ENCODE peak calls at places on chromosomes 1 and 21, in four cellular contexts. Q is right lobe of liver, B is GM23338, Z is aorta. R is an unnamed sample.

GRCh38 chr1:19666139-19666465 is 1.4 kb downstream of the HTR6 start:
- ATAC-seq in B (no peak), Q (no peak), Z (peak; percentile 15), R (no peak)

GRCh38 chr1:85581138-85581801 is 709 bp downstream of the CCN1 start:
- ATAC-seq in Z (peak; percentile 73), B (peak; percentile 35), Q (peak; percentile 62), R (peak; percentile 28)

GRCh38 chr1:154497026-154497806 is 4.8 kb upstream of the TDRD10 start:
- ATAC-seq in B (no peak), Q (peak; percentile 93), Z (no peak), R (no peak)

GRCh38 chr1:235724716-235725115 is 75.1 kb upstream of the GNG4 start:
- ATAC-seq in B (no peak), Q (no peak), Z (no peak), R (no peak)

GRCh38 chr1:155320661-155321576 is at the start of gene RUSC1:
- ATAC-seq in Q (no peak), Z (peak; percentile 71), B (peak; percentile 14), R (peak; percentile 28)

GRCh38 chr21:31618696-31619430 is 40.6 kb upstream of the SOD1 start:
- ATAC-seq in Z (no peak), Q (no peak), B (no peak), R (no peak)

GRCh38 chr1:116984406-116985160 is 17.0 kb upstream of the CD101 start:
- ATAC-seq in Z (no peak), Q (no peak), B (no peak), R (peak; percentile 70)

GRCh38 chr1:174990382-174990999 is 9.3 kb upstream of the CACYBP start:
- ATAC-seq in Z (peak; percentile 89), B (no peak), Q (peak; percentile 97), R (peak; percentile 83)

GRCh38 chr1:50348449-50349241 is 74.6 kb downstream of the DMRTA2 start:
- ATAC-seq in B (peak; percentile 88), Z (peak; percentile 77), Q (peak; percentile 97), R (peak; percentile 57)

DNA sequence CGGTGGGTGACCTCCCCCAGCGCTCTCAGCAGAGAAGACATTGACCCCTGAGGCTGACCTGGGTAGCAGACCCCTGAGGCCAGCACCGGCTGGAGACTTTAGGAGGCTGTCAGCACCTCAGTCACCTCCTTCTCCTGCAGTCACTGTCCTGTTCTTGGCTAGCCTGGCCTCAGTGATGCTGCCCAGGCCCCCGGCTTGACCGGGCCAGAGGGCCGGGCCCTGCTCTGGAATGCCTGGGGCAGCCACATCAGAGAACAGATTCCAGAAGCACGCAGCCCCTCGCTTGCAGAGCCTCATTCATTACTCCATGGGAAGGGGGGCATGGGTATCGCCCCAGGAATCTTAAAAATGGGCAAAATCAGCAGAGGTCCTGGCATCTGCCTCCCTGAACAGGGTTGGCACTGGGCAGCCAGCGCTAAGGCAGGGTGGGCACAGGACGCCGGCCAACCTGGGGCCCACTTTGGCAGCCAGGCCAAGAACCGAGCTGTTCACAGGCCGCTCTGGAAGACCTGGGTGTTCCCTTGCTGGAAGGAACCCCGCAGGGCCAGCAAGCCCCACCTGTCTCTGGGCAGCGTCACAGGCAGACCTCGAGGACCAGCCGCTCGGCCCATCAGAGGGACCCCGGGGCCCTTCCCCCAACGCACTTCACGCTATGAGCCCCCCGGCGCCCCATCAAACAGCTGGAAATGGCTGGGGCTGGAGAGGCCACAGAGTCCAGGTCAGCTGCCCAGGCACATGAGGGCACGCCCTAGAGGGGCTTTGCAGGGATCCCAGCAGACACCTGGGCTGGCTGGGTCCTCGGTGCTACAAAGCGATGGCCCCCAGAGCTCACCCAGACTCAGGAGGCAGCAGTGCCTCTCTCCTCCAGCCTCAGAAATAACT is 45.1 kb downstream of the MEGF6 start:
- ATAC-seq in Z (no peak), Q (no peak), B (no peak), R (no peak)
- H3K27me3 ChIP-seq in Z (no peaks in the 10 kb centered on the region), Q (no peaks in the 10 kb centered on the region), B (no peaks in the 10 kb centered on the region), R (peaks cover 16% of the 10 kb centered on the region)

DNA sequence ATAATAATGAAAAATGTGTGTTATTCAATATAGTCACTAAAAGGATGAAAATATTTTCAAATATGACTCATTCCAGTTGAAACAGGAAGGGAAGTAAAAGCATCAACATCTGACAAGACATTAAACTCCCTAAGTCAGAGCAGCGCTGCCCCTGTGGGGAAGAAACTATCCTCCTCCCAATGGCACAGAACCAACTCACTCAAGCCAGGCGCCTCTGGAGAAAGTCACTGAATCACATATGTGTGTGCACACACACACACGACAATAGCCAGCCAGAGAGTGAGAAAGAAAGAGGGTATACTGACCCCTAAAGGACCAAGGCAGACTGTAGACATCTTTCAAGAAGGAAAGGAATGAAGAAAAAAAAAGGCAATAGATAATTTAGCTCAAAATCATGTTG is 126.9 kb downstream of the SETD4 start:
- ATAC-seq in Z (peak; percentile 68), Q (peak; percentile 72), B (peak; percentile 75), R (peak; percentile 83)
- H3K27me3 ChIP-seq in Z (no peaks in the 10 kb centered on the region), Q (no peaks in the 10 kb centered on the region), B (no peaks in the 10 kb centered on the region), R (no peaks in the 10 kb centered on the region)

DNA sequence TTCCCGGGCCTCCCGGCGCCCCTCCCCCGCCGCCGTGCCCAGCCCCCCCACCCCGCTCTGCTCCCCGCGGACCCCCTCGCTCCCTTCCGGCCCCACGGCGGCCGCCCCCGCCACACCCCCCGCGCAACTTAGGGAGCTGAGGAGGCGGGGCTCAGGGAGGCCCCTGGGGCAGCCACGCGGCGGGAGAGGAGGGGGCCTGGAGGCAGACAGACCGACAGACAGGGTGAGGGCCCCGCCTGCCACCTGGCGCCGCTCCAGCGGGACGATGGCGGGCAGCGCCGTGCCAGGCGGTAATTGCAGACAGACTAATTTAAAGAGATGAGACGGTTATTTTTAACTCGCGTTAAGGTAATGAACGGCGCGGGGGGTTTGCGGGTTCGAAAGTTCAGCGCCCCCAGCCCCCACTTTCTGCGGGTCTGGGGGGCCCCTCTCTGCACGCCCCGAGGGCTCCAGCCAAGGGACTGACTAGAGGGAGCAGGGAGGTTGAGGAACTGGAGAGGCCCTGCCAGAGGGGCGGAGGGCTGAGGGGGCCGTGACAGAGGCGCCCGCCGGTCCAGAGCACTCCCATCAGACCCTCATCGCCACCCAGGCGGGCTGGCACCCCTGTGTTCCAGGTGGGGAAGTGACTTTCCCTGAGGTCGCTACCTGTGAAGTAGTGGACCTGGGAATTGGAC is 5.3 kb downstream of the FOXO6 start:
- ATAC-seq in B (peak; percentile 11), Z (peak; percentile 11), Q (no peak), R (no peak)
- H3K27me3 ChIP-seq in B (peaks cover 70% of the 10 kb centered on the region), Z (no peaks in the 10 kb centered on the region), Q (peaks cover 4% of the 10 kb centered on the region), R (peaks cover 5% of the 10 kb centered on the region)

GRCh38 chr1:28091043-28091781 is 2.8 kb upstream of the EYA3 start:
- ATAC-seq in Z (no peak), B (no peak), Q (peak; percentile 46), R (no peak)

GRCh38 chr1:28087614-28088167 is 719 bp downstream of the EYA3 start:
- ATAC-seq in Z (no peak), Q (peak; percentile 6), B (peak; percentile 19), R (no peak)

GRCh38 chr1:28088168-28088961 is at the start of gene EYA3:
- ATAC-seq in Z (peak; percentile 100), B (peak; percentile 98), Q (peak; percentile 99), R (peak; percentile 100)

GRCh38 chr1:28085129-28085528 is 3.3 kb downstream of the EYA3 start:
- ATAC-seq in Q (no peak), B (no peak), Z (no peak), R (no peak)

DNA sequence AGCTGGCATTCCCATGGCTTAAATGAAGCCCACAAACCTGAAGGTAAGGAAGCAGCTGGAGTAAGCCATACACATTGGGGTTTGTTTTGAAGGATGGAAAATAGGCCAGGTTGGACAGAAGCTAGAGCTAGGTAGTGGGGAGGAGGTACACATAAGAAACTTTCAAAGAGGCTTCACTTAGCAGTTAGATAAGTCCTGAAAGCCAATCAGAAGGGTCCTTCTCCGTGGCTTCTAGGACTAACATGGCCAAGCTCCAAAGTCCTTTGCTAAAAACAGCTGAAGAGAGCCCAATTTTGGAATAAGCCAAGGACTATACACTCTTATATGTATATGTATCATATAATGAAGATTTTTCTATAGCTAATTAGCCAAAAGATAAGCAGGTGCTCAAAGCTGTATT is 1.8 kb downstream of the EYA3 start:
- ATAC-seq in Q (no peak), Z (no peak), B (no peak), R (no peak)
- H3K27me3 ChIP-seq in Q (no peaks in the 10 kb centered on the region), Z (no peaks in the 10 kb centered on the region), B (no peaks in the 10 kb centered on the region), R (peaks cover under 1% of the 10 kb centered on the region)

GRCh38 chr1:25062621-25063255 is 132.7 kb upstream of the RUNX3 start:
- ATAC-seq in Q (no peak), Z (no peak), B (no peak), R (no peak)
- H3K27me3 ChIP-seq in Q (no peaks in the 10 kb centered on the region), Z (no peaks in the 10 kb centered on the region), B (no peaks in the 10 kb centered on the region), R (peaks cover 4% of the 10 kb centered on the region)

DNA sequence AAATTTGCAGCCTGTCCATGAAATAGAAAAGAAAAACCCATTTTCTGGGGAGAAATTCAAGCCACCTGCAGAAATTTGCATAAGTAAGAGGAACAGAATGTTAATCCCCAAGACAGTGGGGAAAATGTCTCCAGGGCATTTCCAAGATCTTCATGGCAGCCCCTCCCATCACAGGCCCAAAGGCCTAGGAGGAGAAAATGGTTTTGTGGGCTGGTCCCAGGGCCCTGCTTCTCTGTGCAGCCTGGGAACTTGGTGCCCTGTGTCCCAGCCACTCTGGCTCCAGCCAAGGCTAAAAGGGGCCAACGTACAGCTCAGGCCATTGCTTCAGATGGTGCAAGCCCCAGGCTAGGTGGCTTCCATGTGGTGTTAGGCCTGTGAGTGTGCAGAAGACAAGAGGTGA is 155.6 kb downstream of the PRDM2 start:
- ATAC-seq in B (no peak), Q (no peak), Z (no peak), R (no peak)
- H3K27me3 ChIP-seq in B (no peaks in the 10 kb centered on the region), Q (no peaks in the 10 kb centered on the region), Z (no peaks in the 10 kb centered on the region), R (no peaks in the 10 kb centered on the region)

R was measured in gastroesophageal sphincter.